ENCODE peak calls at places on chromosome 3, in four cellular contexts. Y is heart right ventricle, U is tibial artery, V is stomach. K is an unnamed sample.

GRCh38 chr3:194521514-194522260 is 34.9 kb upstream of the ATP13A3 start:
- DNase-seq in Y (no peak), U (no peak), V (no peak), K (peak)

GRCh38 chr3:61927332-61927731 is 366.0 kb downstream of the PTPRG start:
- DNase-seq in Y (peak), U (peak), V (no peak), K (peak)

GRCh38 chr3:69698728-69699127 is 40.5 kb upstream of the MITF start:
- DNase-seq in Y (no peak), U (no peak), V (no peak), K (no peak)

GRCh38 chr3:187735383-187735782 is 9.9 kb downstream of the BCL6 start:
- DNase-seq in Y (no peak), U (no peak), V (no peak), K (no peak)

GRCh38 chr3:196501316-196502064 is 2.1 kb downstream of the RNF168 start:
- DNase-seq in Y (no peak), U (no peak), V (no peak), K (no peak)

GRCh38 chr3:58998476-58999117 is 51.2 kb downstream of the CFAP20DC start:
- DNase-seq in Y (no peak), U (no peak), V (no peak), K (no peak)

GRCh38 chr3:143321058-143321769 is 201.6 kb downstream of the CHST2 start:
- DNase-seq in Y (no peak), U (no peak), V (no peak), K (no peak)

GRCh38 chr3:57706462-57706861 is 13.6 kb upstream of the DENND6A start:
- DNase-seq in Y (no peak), U (no peak), V (no peak), K (no peak)

GRCh38 chr3:101676765-101677435 is at the start of gene ZBTB11:
- DNase-seq in Y (peak), U (peak), V (peak), K (peak)

GRCh38 chr3:138774529-138775253 is 60.0 kb downstream of the PIK3CB start:
- DNase-seq in Y (peak), U (no peak), V (peak), K (no peak)

GRCh38 chr3:170437696-170438407 is 19.2 kb downstream of the CLDN11 start:
- DNase-seq in Y (no peak), U (no peak), V (no peak), K (no peak)

GRCh38 chr3:2303567-2303966 is 204.9 kb downstream of the CNTN4 start:
- DNase-seq in Y (peak), U (no peak), V (no peak), K (no peak)

GRCh38 chr3:37053337-37053736 is 60.0 kb downstream of the MLH1 start:
- DNase-seq in Y (no peak), U (no peak), V (no peak), K (no peak)

DNA sequence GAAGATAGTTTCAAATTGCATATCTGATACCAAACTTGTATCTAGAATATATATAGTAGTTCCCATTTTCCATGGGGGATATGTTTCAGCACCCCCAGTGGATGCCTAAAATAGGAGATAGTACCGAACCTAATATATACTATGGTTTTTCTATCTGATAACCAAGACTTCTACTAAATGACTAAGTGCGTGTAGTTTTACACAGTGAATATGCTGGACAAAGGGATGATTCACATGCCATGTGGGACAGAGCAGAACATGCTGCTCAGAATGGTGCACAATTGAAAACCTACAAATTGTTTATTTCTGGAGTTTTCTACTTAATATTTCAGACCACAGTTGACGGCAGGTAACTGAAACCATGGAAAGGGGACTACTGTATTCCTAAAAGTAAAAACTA is 73.4 kb upstream of the TP63 start:
- DNase-seq in Y (no peak), U (no peak), V (no peak), K (no peak)
- H3K27ac ChIP-seq in Y (no peak), U (no peak), V (no peak), K (no peak)

GRCh38 chr3:168093229-168093628 is 2.5 kb downstream of the GOLIM4 start:
- DNase-seq in Y (no peak), U (no peak), V (no peak), K (no peak)
- H3K27ac ChIP-seq in Y (no peak), U (peak), V (peak), K (peak)

DNA sequence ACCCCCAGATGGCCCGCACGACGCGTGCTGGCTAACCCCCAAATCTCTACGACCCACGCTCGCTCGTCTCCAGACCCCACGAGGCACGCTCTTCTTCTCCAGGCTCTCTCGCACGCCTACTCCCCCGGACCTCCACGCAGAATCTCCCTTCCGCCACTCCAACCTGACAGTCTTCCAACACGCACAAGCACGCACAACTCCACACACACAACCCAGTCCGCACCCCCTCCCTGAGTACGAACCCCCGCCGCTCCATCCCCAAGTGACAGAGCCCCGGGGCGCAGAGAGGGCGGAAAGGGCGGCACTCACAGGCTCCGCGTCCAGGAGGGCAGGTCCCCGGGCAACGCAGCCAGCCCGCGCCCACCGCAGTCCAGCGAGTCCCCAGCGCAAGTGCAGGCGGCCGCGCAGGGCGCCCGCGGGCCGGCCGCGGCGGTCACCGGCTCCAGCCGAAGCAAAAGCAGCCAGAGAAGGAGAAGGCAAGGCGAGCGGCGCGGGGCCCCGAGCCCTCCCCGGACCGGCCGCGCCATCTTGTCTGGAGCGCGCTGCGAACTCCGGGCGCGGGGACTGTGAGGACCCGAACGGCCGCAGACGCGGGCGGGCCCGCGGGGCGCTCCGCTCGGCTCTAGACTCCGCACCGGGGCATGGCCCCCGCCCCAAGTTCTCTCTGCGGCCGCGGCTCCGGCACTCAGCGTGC is 794 bp downstream of the LRIG1 start:
- DNase-seq in Y (peak), U (peak), V (peak), K (peak)
- H3K27ac ChIP-seq in Y (peak), U (peak), V (peak), K (peak)

GRCh38 chr3:133461291-133461690 is 61.4 kb downstream of the BFSP2 start:
- DNase-seq in Y (no peak), U (no peak), V (no peak), K (no peak)
- H3K27ac ChIP-seq in Y (no peak), U (no peak), V (no peak), K (no peak)

GRCh38 chr3:46833346-46834300 is 29.6 kb downstream of the MYL3 start:
- DNase-seq in Y (no peak), U (no peak), V (no peak), K (no peak)

GRCh38 chr3:46830801-46831200 is 32.4 kb downstream of the MYL3 start:
- DNase-seq in Y (no peak), U (no peak), V (no peak), K (no peak)

GRCh38 chr3:46831316-46831715 is 31.9 kb downstream of the MYL3 start:
- DNase-seq in Y (no peak), U (no peak), V (no peak), K (no peak)

GRCh38 chr3:46831841-46832240 is 31.4 kb downstream of the MYL3 start:
- DNase-seq in Y (no peak), U (no peak), V (no peak), K (no peak)

DNA sequence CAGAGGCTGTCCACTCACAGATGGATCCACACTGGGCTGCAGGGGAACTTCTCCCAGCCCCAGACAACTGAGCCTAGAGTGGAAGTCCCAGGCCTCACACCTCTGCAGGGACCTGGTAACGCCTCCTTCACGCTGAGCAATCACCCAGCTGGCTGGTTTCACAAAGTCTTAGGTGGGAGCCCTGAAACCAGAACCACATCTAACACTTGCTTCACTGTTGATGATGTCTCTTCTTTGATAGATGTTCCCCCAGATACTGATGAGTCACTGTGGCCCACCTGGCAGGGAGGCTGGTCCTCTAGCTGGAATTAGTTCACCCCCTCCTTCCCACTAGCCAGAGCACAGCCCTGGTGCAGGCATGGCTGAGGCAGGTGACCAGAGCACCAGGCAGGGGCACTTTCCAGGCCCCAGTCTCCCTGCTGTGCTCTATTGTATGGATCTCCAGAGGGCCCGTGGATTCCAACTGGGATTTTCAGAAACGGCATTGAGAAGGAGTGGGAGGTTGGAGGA is 33.5 kb downstream of the MYL3 start:
- DNase-seq in Y (no peak), U (no peak), V (no peak), K (no peak)
- H3K27ac ChIP-seq in Y (no peak), U (no peak), V (no peak), K (no peak)

DNA sequence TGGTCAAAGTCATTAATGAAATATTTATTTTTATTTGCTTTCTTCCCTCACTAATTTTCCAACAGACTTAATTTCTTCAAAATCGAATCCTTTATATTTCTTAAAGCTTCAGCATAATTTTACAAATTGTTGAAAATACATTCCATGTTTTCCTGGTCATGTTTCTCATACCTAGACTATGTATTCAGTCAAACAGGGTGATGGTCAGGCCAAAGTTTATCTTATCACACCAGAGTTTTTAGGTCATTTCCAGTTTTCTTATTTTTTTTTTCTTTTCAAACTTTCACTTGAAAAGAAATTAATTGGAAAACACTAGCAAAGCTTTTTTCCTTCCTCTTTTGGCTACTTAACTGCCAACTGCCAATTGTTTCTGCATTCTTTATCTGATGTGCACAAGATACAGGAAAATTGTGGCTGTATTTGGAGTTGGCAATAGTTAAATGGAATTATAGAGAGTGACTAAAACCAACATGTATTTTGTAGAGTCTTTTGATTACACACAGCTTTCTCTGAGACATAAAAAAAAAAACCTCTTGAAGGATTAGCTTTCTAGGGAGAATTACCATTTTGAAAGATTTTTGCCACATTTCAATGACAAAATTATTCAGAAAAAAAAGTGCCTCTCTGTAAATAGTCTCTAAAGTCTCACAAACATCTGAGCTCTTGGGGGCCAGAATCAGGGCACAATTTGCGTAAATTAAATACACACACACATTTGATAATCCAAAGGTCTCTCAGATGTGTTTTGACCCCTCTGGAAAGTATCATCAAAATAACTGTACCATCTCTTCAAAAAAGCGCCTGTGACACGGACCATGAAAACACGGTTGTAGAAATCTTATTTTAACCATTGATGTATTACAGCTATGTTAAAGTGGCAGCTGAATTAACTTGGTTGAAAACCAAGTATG is 603.2 kb upstream of the KCNMB2 start:
- DNase-seq in Y (no peak), U (no peak), V (no peak), K (no peak)
- H3K27ac ChIP-seq in Y (no peak), U (no peak), V (no peak), K (no peak)

GRCh38 chr3:169243579-169243978 is 419.9 kb downstream of the MECOM start:
- DNase-seq in Y (no peak), U (no peak), V (no peak), K (no peak)

GRCh38 chr3:169243122-169243521 is 420.4 kb downstream of the MECOM start:
- DNase-seq in Y (no peak), U (no peak), V (no peak), K (no peak)

GRCh38 chr3:169241575-169241927 is 422.0 kb downstream of the MECOM start:
- DNase-seq in Y (no peak), U (no peak), V (no peak), K (no peak)

GRCh38 chr3:169240786-169241486 is 422.6 kb downstream of the MECOM start:
- DNase-seq in Y (no peak), U (no peak), V (no peak), K (no peak)

GRCh38 chr3:169241928-169242751 is 421.4 kb downstream of the MECOM start:
- DNase-seq in Y (peak), U (no peak), V (peak), K (no peak)
- H3K27ac ChIP-seq in Y (peak), U (peak), V (peak), K (peak)

GRCh38 chr3:98563661-98564281 is 29.6 kb downstream of the CPOX start:
- DNase-seq in Y (no peak), U (no peak), V (no peak), K (no peak)

GRCh38 chr3:98565843-98566242 is 27.6 kb downstream of the CPOX start:
- DNase-seq in Y (no peak), U (no peak), V (no peak), K (no peak)

GRCh38 chr3:98565237-98565643 is 28.2 kb downstream of the CPOX start:
- DNase-seq in Y (no peak), U (no peak), V (no peak), K (no peak)

GRCh38 chr3:98561727-98562521 is 30.1 kb downstream of the GPR15 start:
- DNase-seq in Y (no peak), U (no peak), V (no peak), K (no peak)

DNA sequence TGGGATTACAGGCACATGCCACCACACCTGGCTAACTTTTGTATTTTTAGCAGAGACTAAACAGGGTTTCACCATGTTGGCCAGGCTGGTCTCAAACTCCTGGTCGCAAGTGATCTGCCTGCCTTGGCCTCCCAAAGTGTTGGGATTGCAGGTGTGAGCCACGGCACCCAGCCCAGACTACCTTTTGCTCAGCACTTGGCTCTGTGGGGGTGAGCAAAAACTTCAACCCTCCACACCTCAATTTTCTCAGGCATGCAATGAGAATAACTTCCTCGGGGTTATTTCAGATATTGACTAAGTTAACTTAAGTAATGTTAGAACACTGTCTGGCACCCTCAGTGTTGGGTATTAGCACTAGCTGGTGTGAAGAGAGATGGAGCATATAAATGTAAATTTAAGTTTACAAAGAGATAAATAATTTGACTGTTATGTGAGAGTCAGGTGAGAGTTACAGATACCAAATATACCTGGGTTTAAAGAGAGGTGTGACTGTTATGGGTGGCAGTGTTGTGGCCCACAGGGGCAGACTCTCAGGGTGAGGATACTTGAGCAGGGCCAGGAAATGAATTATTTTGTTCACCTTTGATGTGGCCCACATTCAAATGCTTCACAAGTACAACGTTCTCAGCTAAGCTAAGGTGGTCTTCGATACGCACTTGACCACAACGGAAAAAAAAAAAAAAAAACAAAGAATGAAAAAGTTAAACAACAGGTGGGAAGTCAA is 29.0 kb downstream of the CPOX start:
- DNase-seq in Y (no peak), U (no peak), V (no peak), K (no peak)
- H3K27ac ChIP-seq in Y (no peak), U (no peak), V (no peak), K (no peak)

GRCh38 chr3:129213238-129213637 is 29.5 kb upstream of the CNBP start:
- DNase-seq in Y (no peak), U (no peak), V (no peak), K (no peak)

GRCh38 chr3:129211772-129212171 is 28.1 kb upstream of the CNBP start:
- DNase-seq in Y (peak), U (peak), V (peak), K (peak)

GRCh38 chr3:129207347-129207947 is 23.8 kb upstream of the CNBP start:
- DNase-seq in Y (no peak), U (no peak), V (no peak), K (no peak)

GRCh38 chr3:129211345-129211744 is 27.6 kb upstream of the CNBP start:
- DNase-seq in Y (no peak), U (no peak), V (no peak), K (no peak)
- H3K27ac ChIP-seq in Y (no peak), U (no peak), V (peak), K (peak)

K was measured in coronary artery.